ENCODE peak calls at places on chromosome 7, in seven cellular contexts. B, Q, D, R, M, J and U are unnamed samples.

GRCh38 chr7:75639893-75640600 is 98.7 kb downstream of the HIP1 start:
- DNase-seq in R (no peak), M (no peak), Q (no peak), B (no peak), D (no peak), J (no peak), U (no peak)

GRCh38 chr7:29588900-29589696 is 25.5 kb downstream of the PRR15 start:
- DNase-seq in J (no peak), M (no peak), D (no peak), B (peak; percentile 56), R (peak; percentile 45), Q (no peak), U (peak; percentile 33)

GRCh38 chr7:26553582-26553981 is 261.9 kb downstream of the SNX10 start:
- DNase-seq in M (no peak), Q (no peak), D (no peak), J (no peak), R (no peak), B (no peak), U (no peak)

GRCh38 chr7:83782628-83783027 is 133.7 kb upstream of the SEMA3E start:
- DNase-seq in M (peak; percentile 17), D (no peak), J (no peak), Q (no peak), B (no peak), R (no peak), U (no peak)

GRCh38 chr7:15832996-15833395 is 146.5 kb upstream of the MEOX2 start:
- DNase-seq in M (no peak), R (no peak), D (no peak), B (no peak), Q (no peak), J (peak; percentile 70), U (no peak)

GRCh38 chr7:2016021-2016631 is 216.6 kb downstream of the MAD1L1 start:
- DNase-seq in J (peak; percentile 7), R (no peak), B (no peak), D (no peak), M (no peak), Q (no peak), U (no peak)

GRCh38 chr7:33722383-33723096 is 182.8 kb upstream of the BMPER start:
- DNase-seq in M (peak; percentile 73), R (no peak), D (no peak), J (no peak), B (peak; percentile 29), Q (no peak), U (peak; percentile 79)

GRCh38 chr7:151405056-151405455 is 4.8 kb downstream of the WDR86 start:
- DNase-seq in M (no peak), Q (no peak), R (no peak), J (no peak), B (no peak), D (no peak), U (no peak)

GRCh38 chr7:50828801-50829200 is 46.1 kb upstream of the GRB10 start:
- DNase-seq in M (peak; percentile 36), R (no peak), J (no peak), Q (no peak), B (no peak), D (no peak), U (no peak)

GRCh38 chr7:3381073-3381685 is 80.1 kb downstream of the SDK1 start:
- DNase-seq in Q (no peak), R (no peak), B (no peak), M (no peak), J (no peak), D (no peak), U (no peak)

GRCh38 chr7:70630647-70631457 is 501.1 kb upstream of the GALNT17 start:
- DNase-seq in D (peak; percentile 26), M (peak; percentile 80), Q (no peak), B (no peak), J (peak; percentile 57), R (no peak), U (no peak)

GRCh38 chr7:11527707-11528106 is 304.3 kb downstream of the THSD7A start:
- DNase-seq in D (no peak), R (no peak), M (no peak), J (no peak), B (no peak), Q (no peak), U (no peak)

GRCh38 chr7:111173990-111174389 is 83.1 kb downstream of the LRRN3 start:
- DNase-seq in R (no peak), M (no peak), D (no peak), Q (no peak), J (no peak), B (no peak), U (no peak)

GRCh38 chr7:42744746-42745145 is 167.1 kb downstream of the C7orf25 start:
- DNase-seq in Q (no peak), B (no peak), D (no peak), J (no peak), M (no peak), R (no peak), U (no peak)

GRCh38 chr7:101814081-101814995 is 3.1 kb upstream of the CUX1 start:
- DNase-seq in R (peak; percentile 43), J (peak; percentile 51), B (no peak), D (no peak), M (peak; percentile 33), Q (no peak), U (peak; percentile 30)

GRCh38 chr7:28984631-28985030 is 26.5 kb upstream of the TRIL start:
- DNase-seq in Q (peak; percentile 62), D (peak; percentile 89), B (no peak), M (peak; percentile 92), R (no peak), J (peak; percentile 46), U (peak; percentile 78)

GRCh38 chr7:98294798-98295382 is 13.4 kb downstream of the BRI3 start:
- DNase-seq in R (peak; percentile 61), J (no peak), M (peak; percentile 31), Q (no peak), B (peak; percentile 41), D (peak; percentile 23), U (peak; percentile 39)

GRCh38 chr7:51702673-51703072 is 386.1 kb upstream of the COBL start:
- DNase-seq in B (no peak), R (no peak), J (no peak), Q (no peak), M (no peak), D (no peak), U (no peak)

GRCh38 chr7:128431221-128431620 is 21.4 kb upstream of the IMPDH1 start:
- DNase-seq in M (no peak), J (no peak), B (no peak), Q (no peak), D (no peak), R (no peak), U (no peak)

GRCh38 chr7:2698581-2699288 is 10.7 kb downstream of the AMZ1 start:
- DNase-seq in Q (no peak), R (no peak), J (no peak), B (no peak), D (no peak), M (peak; percentile 35), U (no peak)

GRCh38 chr7:82696631-82697030 is 253.1 kb upstream of the CACNA2D1 start:
- DNase-seq in M (no peak), R (no peak), Q (no peak), B (no peak), J (no peak), D (no peak), U (no peak)

GRCh38 chr7:137628211-137628610 is 218.6 kb downstream of the DGKI start:
- DNase-seq in D (no peak), Q (no peak), M (no peak), R (no peak), J (no peak), B (no peak), U (no peak)

GRCh38 chr7:23234569-23235296 is 11.8 kb upstream of the GPNMB start:
- DNase-seq in R (no peak), M (no peak), B (no peak), Q (no peak), J (no peak), D (no peak), U (no peak)

GRCh38 chr7:133564484-133564883 is 311.6 kb downstream of the EXOC4 start:
- DNase-seq in R (no peak), J (no peak), Q (no peak), M (no peak), B (no peak), D (no peak), U (no peak)
- TF ChIP-seq CTCF in R (peak; percentile 23), J (no peak), Q (no peak), M (peak; percentile 16), B (no peak), D (no peak), U (peak; percentile 74)

GRCh38 chr7:73976761-73977625 is 51.0 kb upstream of the ELN start:
- DNase-seq in Q (peak; percentile 40), B (no peak), R (no peak), M (no peak), J (no peak), D (no peak), U (no peak)

GRCh38 chr7:73974948-73975926 is 52.7 kb upstream of the ELN start:
- DNase-seq in Q (no peak), M (no peak), R (no peak), D (no peak), B (no peak), J (no peak), U (no peak)

GRCh38 chr7:73980206-73980605 is 47.8 kb upstream of the ELN start:
- DNase-seq in R (no peak), M (no peak), J (no peak), D (no peak), B (no peak), Q (no peak), U (no peak)

GRCh38 chr7:73977626-73978618 is 50.1 kb upstream of the ELN start:
- DNase-seq in M (peak; percentile 26), R (no peak), J (no peak), D (no peak), Q (no peak), B (no peak), U (no peak)

GRCh38 chr7:73978681-73979563 is 49.1 kb upstream of the ELN start:
- DNase-seq in D (no peak), J (no peak), Q (no peak), B (peak; percentile 47), R (no peak), M (peak; percentile 12), U (no peak)
- TF ChIP-seq CTCF in D (peak; percentile 29), J (peak; percentile 53), Q (peak; percentile 48), B (peak; percentile 71), R (peak; percentile 54), M (peak; percentile 33), U (peak; percentile 72)

GRCh38 chr7:49776994-49777393 is 3.6 kb downstream of the VWC2 start:
- DNase-seq in B (no peak), R (peak; percentile 6), M (no peak), J (no peak), Q (no peak), D (no peak), U (no peak)
- TF ChIP-seq CTCF in B (no peak), R (peak; percentile 46), M (no peak), J (peak; percentile 53), Q (no peak), D (peak; percentile 17), U (no peak)

DNA sequence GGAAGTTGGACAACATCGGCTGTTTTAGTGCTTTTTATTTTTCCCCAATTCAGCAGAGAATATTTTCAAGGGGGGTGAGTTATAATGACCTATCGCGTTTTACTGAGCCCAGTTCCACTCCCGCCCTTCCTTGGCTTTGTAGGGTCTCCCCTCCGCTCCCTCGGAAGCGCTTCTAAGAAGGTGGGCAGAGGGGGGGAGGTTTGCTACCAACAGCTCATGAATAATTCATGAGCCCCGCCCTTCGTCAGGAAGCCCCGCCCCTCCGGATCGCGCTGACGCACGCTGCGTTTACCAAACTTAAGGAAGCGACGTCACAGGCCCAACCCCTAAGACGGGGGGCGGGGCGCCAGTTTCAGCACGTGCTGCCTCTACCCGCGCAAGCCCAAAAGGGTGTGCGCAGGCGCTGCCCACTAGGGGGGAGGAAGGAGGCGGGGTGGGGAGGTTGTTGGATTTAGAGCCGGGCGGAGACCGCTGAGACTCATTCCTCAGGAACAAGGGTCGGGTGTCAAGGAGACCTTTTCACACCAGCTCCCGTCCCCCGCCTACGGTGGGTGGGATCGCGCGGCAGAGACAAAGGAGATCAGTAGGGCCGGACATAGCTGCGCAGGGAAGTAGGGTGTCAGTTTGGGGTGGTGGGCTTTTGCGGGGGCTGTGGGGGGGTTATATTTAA is 529 bp upstream of the MEPCE start:
- DNase-seq in M (peak; percentile 99), J (peak; percentile 100), Q (peak; percentile 98), D (peak; percentile 99), R (peak; percentile 100), B (peak; percentile 99), U (peak; percentile 99)
- TF ChIP-seq CTCF in M (no peak), J (peak; percentile 42), Q (no peak), D (no peak), R (no peak), B (no peak), U (peak; percentile 71)